ENCODE peak calls at places on chromosomes 2 and 18, in four cellular contexts. Q is amygdala; A is stimulated activated CD8-positive, alpha-beta memory T cell treated with anti-CD3 and anti-CD28 coated beads, Interleukin-2, amount 100 ng/mL, for 48 hours; E is NCI-H2081. N is an unnamed sample.

GRCh38 chr2:108965540-108966299 is 23.3 kb downstream of the EDAR start:
- DNase-seq in Q (no peak), A (no peak), E (no peak), N (no peak)

GRCh38 chr2:200199005-200199404 is 107.5 kb upstream of the SPATS2L start:
- DNase-seq in Q (no peak), A (no peak), E (no peak), N (no peak)

GRCh38 chr18:41113885-41114482 is 841.0 kb upstream of the PIK3C3 start:
- DNase-seq in Q (no peak), A (no peak), E (no peak), N (peak; percentile 89)

GRCh38 chr2:202193881-202194353 is 44.5 kb downstream of the SUMO1 start:
- DNase-seq in Q (no peak), A (no peak), E (no peak), N (no peak)

GRCh38 chr2:105787376-105788318 is 42.9 kb downstream of the NCK2 start:
- DNase-seq in Q (no peak), A (no peak), E (no peak), N (no peak)

GRCh38 chr2:52416340-52416739 is 1351.3 kb upstream of the CHAC2 start:
- DNase-seq in Q (no peak), A (no peak), E (peak; percentile 31), N (no peak)

GRCh38 chr2:12715878-12716249 is 872 bp upstream of the TRIB2 start:
- DNase-seq in Q (peak; percentile 14), A (no peak), E (peak; percentile 91), N (peak; percentile 65)

GRCh38 chr2:241197947-241198346 is 9.5 kb downstream of the ANO7 start:
- DNase-seq in Q (no peak), A (no peak), E (no peak), N (no peak)

GRCh38 chr2:88429929-88430328 is 22.6 kb downstream of the FOXI3 start:
- DNase-seq in Q (no peak), A (no peak), E (no peak), N (no peak)

GRCh38 chr18:32049393-32050161 is 31.0 kb downstream of the RNF125 start:
- DNase-seq in Q (no peak), A (peak; percentile 54), E (no peak), N (no peak)

GRCh38 chr2:144650886-144651285 is 131.0 kb upstream of the ZEB2 start:
- DNase-seq in Q (no peak), A (no peak), E (no peak), N (peak; percentile 58)

GRCh38 chr2:240468300-240469238 is 33.1 kb downstream of the GPC1 start:
- DNase-seq in Q (no peak), A (no peak), E (no peak), N (no peak)

GRCh38 chr18:23182606-23183005 is 47.3 kb downstream of the CABLES1 start:
- DNase-seq in Q (no peak), A (no peak), E (no peak), N (no peak)

GRCh38 chr2:121880283-121880682 is 124.8 kb downstream of the TSN start:
- DNase-seq in Q (no peak), A (no peak), E (no peak), N (no peak)

GRCh38 chr2:178279142-178279541 is 84.8 kb downstream of the OSBPL6 start:
- DNase-seq in Q (no peak), A (no peak), E (no peak), N (peak; percentile 89)

GRCh38 chr2:239395524-239395923 is 5.3 kb downstream of the HDAC4 start:
- DNase-seq in Q (no peak), A (no peak), E (no peak), N (no peak)

GRCh38 chr2:9941196-9941995 is 10.1 kb upstream of the GRHL1 start:
- DNase-seq in Q (no peak), A (no peak), E (no peak), N (peak; percentile 85)

GRCh38 chr2:239236808-239237205 is 164.0 kb downstream of the HDAC4 start:
- DNase-seq in Q (no peak), A (no peak), E (no peak), N (no peak)

GRCh38 chr18:49241852-49242251 is 218.6 kb downstream of the DYM start:
- DNase-seq in Q (no peak), A (no peak), E (no peak), N (peak; percentile 76)

GRCh38 chr2:11701831-11702301 is 31.9 kb upstream of the NTSR2 start:
- DNase-seq in Q (no peak), A (no peak), E (no peak), N (no peak)

GRCh38 chr2:37315364-37315763 is 9.3 kb downstream of the PRKD3 start:
- DNase-seq in Q (no peak), A (no peak), E (no peak), N (no peak)

GRCh38 chr18:3456686-3457069 is 6.7 kb downstream of the TGIF1 start:
- DNase-seq in Q (no peak), A (no peak), E (peak; percentile 74), N (no peak)

GRCh38 chr2:27182346-27182745 is 29.5 kb upstream of the ATRAID start:
- DNase-seq in Q (no peak), A (no peak), E (no peak), N (peak; percentile 62)

GRCh38 chr2:52710810-52711618 is 1056.6 kb upstream of the CHAC2 start:
- DNase-seq in Q (no peak), A (no peak), E (no peak), N (no peak)

GRCh38 chr2:19361325-19361990 is 3.0 kb upstream of the OSR1 start:
- DNase-seq in Q (no peak), A (no peak), E (no peak), N (no peak)

GRCh38 chr2:204571041-204571440 is 25.8 kb downstream of the PARD3B start:
- DNase-seq in Q (no peak), A (no peak), E (no peak), N (no peak)

GRCh38 chr2:86225581-86225980 is 26.3 kb downstream of the MRPL35 start:
- DNase-seq in Q (peak; percentile 21), A (peak; percentile 24), E (no peak), N (no peak)

N was measured in AG10803.